ENCODE peak calls at places on chromosome 2, in seven cellular contexts. J is activated CD8-positive, alpha-beta memory T cell treated with anti-CD3 and anti-CD28 coated beads for 48 hours; T is WERI-Rb-1; F is skeletal muscle cell; C is NCI-H82; M is HCEC 1CT; B is dermis blood vessel endothelial cell. D is an unnamed sample.

GRCh38 chr2:120579916-120580685 is 155.6 kb upstream of the GLI2 start:
- DNase-seq in J (no peak), T (no peak), F (no peak), C (no peak), M (no peak), B (no peak), D (no peak)

GRCh38 chr2:1369905-1370304 is 43.4 kb upstream of the TPO start:
- DNase-seq in J (no peak), T (no peak), F (no peak), C (no peak), M (no peak), B (no peak), D (no peak)

GRCh38 chr2:238927746-238928519 is 80.0 kb downstream of the TWIST2 start:
- DNase-seq in J (no peak), T (no peak), F (no peak), C (no peak), M (no peak), B (no peak), D (no peak)

GRCh38 chr2:230819433-230819832 is 45.3 kb upstream of the ITM2C start:
- DNase-seq in J (no peak), T (no peak), F (no peak), C (no peak), M (no peak), B (no peak), D (no peak)

GRCh38 chr2:74567862-74568261 is 13.3 kb downstream of the DOK1 start:
- DNase-seq in J (no peak), T (no peak), F (peak; percentile 77), C (no peak), M (peak; percentile 91), B (no peak), D (no peak)

GRCh38 chr2:85162746-85163301 is 29.6 kb downstream of the TCF7L1 start:
- DNase-seq in J (no peak), T (no peak), F (peak; percentile 83), C (no peak), M (no peak), B (no peak), D (no peak)

GRCh38 chr2:212465456-212465855 is 73.1 kb downstream of the ERBB4 start:
- DNase-seq in J (no peak), T (no peak), F (no peak), C (no peak), M (no peak), B (no peak), D (no peak)

GRCh38 chr2:232321156-232321816 is 57.3 kb upstream of the ALPP start:
- DNase-seq in J (no peak), T (no peak), F (no peak), C (no peak), M (no peak), B (no peak), D (no peak)

GRCh38 chr2:127158614-127159290 is 51.8 kb upstream of the BIN1 start:
- DNase-seq in J (no peak), T (no peak), F (no peak), C (no peak), M (no peak), B (no peak), D (no peak)

D was measured in neuronal stem cell.